ENCODE peak calls at places on chromosome 10, in ten cellular contexts. B, Q, O, S, U, M, J, H, W and R are unnamed samples.

GRCh38 chr10:43076311-43076875 is 476 bp upstream of the RET start:
- DNase-seq in B (no peak), Q (no peak), O (no peak), S (no peak), U (no peak), M (no peak), J (no peak), H (no peak), W (no peak), R (no peak)

GRCh38 chr10:119445311-119445934 is 97.1 kb downstream of the RGS10 start:
- DNase-seq in B (peak; percentile 87), Q (peak; percentile 90), O (peak; percentile 83), S (peak; percentile 4), U (peak; percentile 23), M (peak; percentile 79), J (peak; percentile 84), H (peak; percentile 39), W (peak; percentile 72), R (peak; percentile 82)

GRCh38 chr10:15715619-15716227 is 4.0 kb downstream of the ITGA8 start:
- DNase-seq in B (peak; percentile 54), Q (peak; percentile 63), O (no peak), S (no peak), U (no peak), M (peak; percentile 4), J (peak; percentile 36), H (no peak), W (peak; percentile 24), R (no peak)

GRCh38 chr10:67386260-67386659 is 309.7 kb downstream of the CTNNA3 start:
- DNase-seq in B (no peak), Q (no peak), O (no peak), S (no peak), U (no peak), M (no peak), J (no peak), H (no peak), W (no peak), R (no peak)

GRCh38 chr10:45580781-45581496 is 91.6 kb downstream of the ZFAND4 start:
- DNase-seq in B (no peak), Q (no peak), O (peak; percentile 51), S (no peak), U (no peak), M (peak; percentile 22), J (no peak), H (no peak), W (no peak), R (no peak)

GRCh38 chr10:132429281-132430230 is 32.6 kb downstream of the PWWP2B start:
- DNase-seq in B (no peak), Q (no peak), O (peak; percentile 72), S (no peak), U (no peak), M (no peak), J (no peak), H (no peak), W (no peak), R (no peak)

GRCh38 chr10:132994811-132995210 is 52.4 kb upstream of the CFAP46 start:
- DNase-seq in B (no peak), Q (no peak), O (no peak), S (no peak), U (no peak), M (no peak), J (no peak), H (no peak), W (no peak), R (no peak)

GRCh38 chr10:91210435-91210834 is 10.0 kb upstream of the PCGF5 start:
- DNase-seq in B (no peak), Q (no peak), O (peak; percentile 76), S (no peak), U (no peak), M (no peak), J (peak; percentile 85), H (no peak), W (no peak), R (no peak)

GRCh38 chr10:30671011-30671616 is 41.6 kb upstream of the LYZL2 start:
- DNase-seq in B (peak; percentile 92), Q (peak; percentile 70), O (no peak), S (peak; percentile 74), U (no peak), M (peak; percentile 64), J (peak; percentile 57), H (no peak), W (peak; percentile 79), R (no peak)

GRCh38 chr10:102113956-102114857 is 6.0 kb downstream of the LDB1 start:
- DNase-seq in B (no peak), Q (peak; percentile 66), O (peak; percentile 55), S (no peak), U (no peak), M (peak; percentile 25), J (peak; percentile 70), H (no peak), W (peak; percentile 35), R (no peak)

GRCh38 chr10:78944658-78945333 is 124.0 kb upstream of the ZMIZ1 start:
- DNase-seq in B (peak; percentile 99), Q (peak; percentile 94), O (no peak), S (peak; percentile 10), U (peak; percentile 92), M (no peak), J (no peak), H (no peak), W (peak; percentile 88), R (no peak)

GRCh38 chr10:31728698-31729224 is 199.9 kb downstream of the ARHGAP12 start:
- DNase-seq in B (no peak), Q (no peak), O (no peak), S (no peak), U (no peak), M (no peak), J (no peak), H (no peak), W (no peak), R (no peak)

GRCh38 chr10:122476034-122476695 is 14.8 kb downstream of the HTRA1 start:
- DNase-seq in B (no peak), Q (peak; percentile 93), O (no peak), S (no peak), U (no peak), M (no peak), J (no peak), H (no peak), W (no peak), R (no peak)

GRCh38 chr10:77974396-77975074 is 48.0 kb upstream of the DLG5 start:
- DNase-seq in B (peak; percentile 84), Q (peak; percentile 77), O (no peak), S (no peak), U (no peak), M (peak; percentile 67), J (peak; percentile 68), H (no peak), W (peak; percentile 25), R (no peak)

GRCh38 chr10:33010132-33011037 is 52.4 kb upstream of the ITGB1 start:
- DNase-seq in B (peak; percentile 84), Q (peak; percentile 97), O (no peak), S (no peak), U (peak; percentile 47), M (peak; percentile 72), J (peak; percentile 47), H (no peak), W (peak; percentile 94), R (no peak)

GRCh38 chr10:5502903-5503835 is 3.8 kb upstream of the CALML5 start:
- DNase-seq in B (no peak), Q (peak; percentile 78), O (peak; percentile 59), S (no peak), U (no peak), M (no peak), J (no peak), H (no peak), W (no peak), R (no peak)

GRCh38 chr10:132904169-132904813 is 38.1 kb downstream of the CFAP46 start:
- DNase-seq in B (peak; percentile 41), Q (peak; percentile 73), O (peak; percentile 38), S (no peak), U (no peak), M (peak; percentile 55), J (peak; percentile 61), H (no peak), W (peak; percentile 29), R (no peak)

GRCh38 chr10:78972160-78972946 is 96.4 kb upstream of the ZMIZ1 start:
- DNase-seq in B (peak; percentile 83), Q (peak; percentile 95), O (peak; percentile 67), S (peak; percentile 79), U (no peak), M (peak; percentile 75), J (peak; percentile 37), H (no peak), W (peak; percentile 82), R (peak; percentile 53)

GRCh38 chr10:132371641-132372081 is 25.3 kb upstream of the PWWP2B start:
- DNase-seq in B (peak; percentile 14), Q (no peak), O (peak; percentile 21), S (no peak), U (no peak), M (peak; percentile 24), J (no peak), H (no peak), W (no peak), R (no peak)

GRCh38 chr10:69351589-69351988 is 65.1 kb downstream of the TACR2 start:
- DNase-seq in B (no peak), Q (no peak), O (no peak), S (no peak), U (no peak), M (no peak), J (no peak), H (no peak), W (no peak), R (no peak)

GRCh38 chr10:16519908-16520861 is 1.5 kb downstream of the C1QL3 start:
- DNase-seq in B (no peak), Q (no peak), O (no peak), S (no peak), U (no peak), M (peak; percentile 1), J (no peak), H (no peak), W (no peak), R (no peak)

GRCh38 chr10:29703276-29703675 is 68.5 kb upstream of the SVIL start:
- DNase-seq in B (no peak), Q (peak; percentile 60), O (no peak), S (no peak), U (no peak), M (no peak), J (no peak), H (no peak), W (no peak), R (no peak)

GRCh38 chr10:60914676-60915075 is 29.3 kb downstream of the RHOBTB1 start:
- DNase-seq in B (peak; percentile 94), Q (no peak), O (no peak), S (no peak), U (peak; percentile 75), M (peak; percentile 94), J (no peak), H (no peak), W (peak; percentile 97), R (no peak)

GRCh38 chr10:71372882-71373495 is 23.7 kb upstream of the CDH23 start:
- DNase-seq in B (no peak), Q (no peak), O (no peak), S (no peak), U (no peak), M (no peak), J (no peak), H (no peak), W (no peak), R (no peak)

GRCh38 chr10:78330884-78331283 is 297.2 kb downstream of the RPS24 start:
- DNase-seq in B (no peak), Q (no peak), O (no peak), S (no peak), U (no peak), M (no peak), J (no peak), H (no peak), W (no peak), R (no peak)

GRCh38 chr10:130459011-130459410 is 322.8 kb downstream of the GLRX3 start:
- DNase-seq in B (no peak), Q (no peak), O (no peak), S (no peak), U (no peak), M (no peak), J (no peak), H (no peak), W (no peak), R (no peak)

GRCh38 chr10:36534471-36535002 is 590.9 kb upstream of the ANKRD30A start:
- DNase-seq in B (peak; percentile 97), Q (peak; percentile 89), O (no peak), S (no peak), U (peak; percentile 79), M (no peak), J (no peak), H (no peak), W (peak; percentile 83), R (no peak)

GRCh38 chr10:82982110-82982608 is 1107.2 kb downstream of the NRG3 start:
- DNase-seq in B (peak; percentile 74), Q (peak; percentile 63), O (no peak), S (peak; percentile 39), U (peak; percentile 84), M (peak; percentile 90), J (no peak), H (no peak), W (peak; percentile 89), R (no peak)